ENCODE peak calls at places on chromosomes 2 and 18, in seven cellular contexts. T is fibroblast of lung, V is GM23248, P is GM23338, K is HCT116, B is MM.1S, D is keratinocyte. I is an unnamed sample.

GRCh38 chr2:88831792-88832248 is 140.3 kb downstream of the RPIA start:
- DNase-seq in P (peak; percentile 96), D (no peak), T (peak; percentile 9), B (peak; percentile 72), K (peak; percentile 42), V (peak; percentile 33), I (no peak)

GRCh38 chr2:15546297-15547098 is 14.6 kb downstream of the NBAS start:
- DNase-seq in D (no peak), T (no peak), B (no peak), K (no peak), P (no peak), V (no peak), I (no peak)

GRCh38 chr18:12372406-12372805 is 4.6 kb downstream of the AFG3L2 start:
- DNase-seq in K (no peak), B (no peak), D (no peak), T (no peak), V (no peak), P (no peak), I (no peak)

GRCh38 chr2:202736826-202737225 is 102.1 kb downstream of the FAM117B start:
- DNase-seq in V (no peak), T (no peak), D (no peak), P (no peak), K (no peak), B (no peak), I (no peak)

GRCh38 chr2:188142636-188143035 is 149.0 kb upstream of the GULP1 start:
- DNase-seq in T (peak; percentile 36), P (no peak), V (peak; percentile 62), B (no peak), D (peak; percentile 21), K (no peak), I (no peak)

GRCh38 chr2:191049728-191050639 is 36.0 kb upstream of the STAT1 start:
- DNase-seq in K (no peak), T (peak; percentile 41), B (no peak), D (no peak), V (peak; percentile 89), P (no peak), I (peak; percentile 37)

GRCh38 chr2:106158871-106159270 is 35.2 kb downstream of the UXS1 start:
- DNase-seq in B (no peak), V (no peak), D (no peak), P (no peak), K (no peak), T (no peak), I (no peak)

GRCh38 chr2:220157312-220157711 is 529.9 kb downstream of the SLC4A3 start:
- DNase-seq in T (no peak), P (peak; percentile 20), V (no peak), K (no peak), D (no peak), B (no peak), I (no peak)

GRCh38 chr2:106878206-106878605 is 7.8 kb downstream of the ST6GAL2 start:
- DNase-seq in V (no peak), P (no peak), D (no peak), T (no peak), K (no peak), B (no peak), I (no peak)

GRCh38 chr2:145230546-145230945 is 710.6 kb upstream of the ZEB2 start:
- DNase-seq in K (no peak), B (no peak), D (no peak), P (no peak), T (peak; percentile 43), V (peak; percentile 21), I (no peak)

GRCh38 chr2:114543106-114543806 is 100.8 kb downstream of the DPP10 start:
- DNase-seq in D (no peak), P (peak; percentile 48), T (peak; percentile 1), V (peak; percentile 25), B (no peak), K (no peak), I (peak; percentile 71)

GRCh38 chr2:232436381-232437129 is 19.4 kb upstream of the ALPI start:
- DNase-seq in K (no peak), V (no peak), T (no peak), D (no peak), P (no peak), B (no peak), I (peak; percentile 5)

GRCh38 chr18:77251730-77252050 is 2.0 kb downstream of the GALR1 start:
- DNase-seq in K (no peak), D (no peak), V (no peak), T (no peak), P (peak; percentile 55), B (no peak), I (no peak)

GRCh38 chr18:77250501-77250925 is 865 bp downstream of the GALR1 start:
- DNase-seq in V (no peak), T (no peak), P (peak; percentile 59), B (no peak), K (no peak), D (no peak), I (no peak)

GRCh38 chr18:77248873-77249582 is 620 bp upstream of the GALR1 start:
- DNase-seq in P (peak; percentile 38), K (no peak), V (no peak), T (no peak), D (no peak), B (no peak), I (no peak)

GRCh38 chr18:77250926-77251729 is 1.5 kb downstream of the GALR1 start:
- DNase-seq in V (peak; percentile 8), B (no peak), K (no peak), D (no peak), P (peak; percentile 74), T (peak; percentile 14), I (no peak)

DNA sequence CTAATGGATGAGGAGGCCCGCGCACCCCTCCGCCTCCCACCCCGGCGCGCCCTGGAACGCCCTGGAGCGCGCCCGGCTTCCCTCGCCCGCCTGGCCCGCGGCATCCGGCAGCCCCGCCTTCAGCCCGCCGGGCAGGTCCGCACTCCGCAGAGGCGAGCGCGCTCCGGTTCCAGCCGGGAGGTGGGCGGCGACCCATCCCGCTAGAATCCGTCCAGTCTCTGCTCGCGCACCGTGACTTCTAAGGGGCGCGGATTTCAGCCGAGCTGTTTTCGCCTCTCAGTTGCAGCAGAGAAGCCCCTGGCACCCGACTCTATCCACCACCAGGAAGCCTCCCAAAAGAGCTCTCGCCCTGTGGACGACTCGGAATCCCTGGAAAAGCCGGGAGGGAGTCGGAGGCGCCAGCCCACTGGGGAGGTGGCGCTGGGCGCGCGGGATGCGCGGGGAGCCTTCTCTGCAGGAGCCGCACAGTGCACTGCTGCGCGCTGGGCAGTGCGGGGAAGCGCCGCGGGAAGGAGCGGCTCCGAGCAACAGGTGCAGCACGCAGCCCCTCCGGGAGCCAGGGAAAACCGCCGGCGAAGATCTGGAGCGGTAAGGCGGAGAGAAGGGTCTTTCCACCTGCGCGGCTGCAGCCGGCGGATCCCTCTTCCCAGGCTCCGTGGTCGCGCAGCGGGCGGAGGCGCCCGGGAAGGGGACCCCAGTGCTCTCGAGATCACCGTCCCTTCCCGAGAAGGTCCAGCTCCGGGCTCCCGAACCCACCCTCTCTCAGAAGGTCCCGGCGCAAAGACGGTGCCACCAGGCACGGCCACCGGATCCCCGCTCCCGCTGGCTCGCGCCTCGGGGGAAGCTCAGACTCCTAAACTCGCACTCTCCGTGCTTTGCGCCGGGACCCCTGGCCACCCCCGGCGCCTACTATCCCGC is at the start of gene GALR1:
- DNase-seq in K (no peak), V (peak; percentile 5), T (no peak), P (peak; percentile 72), B (no peak), D (no peak), I (no peak)
- TF ChIP-seq EZH2 in K (no peak), V (no peak), T (no peak), P (no peak), B (no peak), D (peak; percentile 58), I (peak; percentile 67)

GRCh38 chr2:133418671-133419070 is 149.6 kb downstream of the NCKAP5 start:
- DNase-seq in V (peak; percentile 29), T (peak; percentile 39), D (no peak), P (no peak), B (no peak), K (no peak), I (no peak)
- H3K4me1 ChIP-seq in V (no peaks in the 10 kb centered on the region), T (no peaks in the 10 kb centered on the region), D (peaks cover 21% of the 10 kb centered on the region), P (peaks cover 27% of the 10 kb centered on the region), B (no peaks in the 10 kb centered on the region), K (no peaks in the 10 kb centered on the region), I (peaks cover 14% of the 10 kb centered on the region)

GRCh38 chr18:62981566-62981965 is 266.2 kb downstream of the PHLPP1 start:
- DNase-seq in V (no peak), B (no peak), P (no peak), D (no peak), T (no peak), K (no peak), I (no peak)
- TF ChIP-seq EZH2 in V (no peak), B (no peak), P (no peak), D (no peak), T (no peak), K (no peak), I (no peak)

GRCh38 chr2:74871414-74871813 is 37.5 kb downstream of the HK2 start:
- DNase-seq in P (no peak), T (no peak), K (no peak), B (no peak), V (no peak), D (no peak), I (no peak)
- H3K4me1 ChIP-seq in P (no peaks in the 10 kb centered on the region), T (peaks cover 6% of the 10 kb centered on the region), K (peaks cover 24% of the 10 kb centered on the region), B (no peaks in the 10 kb centered on the region), V (peaks cover 35% of the 10 kb centered on the region), D (no peaks in the 10 kb centered on the region), I (peaks cover 16% of the 10 kb centered on the region)

GRCh38 chr2:240716130-240716798 is 24.6 kb downstream of the AQP12A start:
- DNase-seq in K (no peak), V (no peak), T (no peak), B (no peak), D (no peak), P (no peak), I (no peak)
- TF ChIP-seq EZH2 in K (no peak), V (no peak), T (no peak), B (no peak), D (no peak), P (no peak), I (no peak)

DNA sequence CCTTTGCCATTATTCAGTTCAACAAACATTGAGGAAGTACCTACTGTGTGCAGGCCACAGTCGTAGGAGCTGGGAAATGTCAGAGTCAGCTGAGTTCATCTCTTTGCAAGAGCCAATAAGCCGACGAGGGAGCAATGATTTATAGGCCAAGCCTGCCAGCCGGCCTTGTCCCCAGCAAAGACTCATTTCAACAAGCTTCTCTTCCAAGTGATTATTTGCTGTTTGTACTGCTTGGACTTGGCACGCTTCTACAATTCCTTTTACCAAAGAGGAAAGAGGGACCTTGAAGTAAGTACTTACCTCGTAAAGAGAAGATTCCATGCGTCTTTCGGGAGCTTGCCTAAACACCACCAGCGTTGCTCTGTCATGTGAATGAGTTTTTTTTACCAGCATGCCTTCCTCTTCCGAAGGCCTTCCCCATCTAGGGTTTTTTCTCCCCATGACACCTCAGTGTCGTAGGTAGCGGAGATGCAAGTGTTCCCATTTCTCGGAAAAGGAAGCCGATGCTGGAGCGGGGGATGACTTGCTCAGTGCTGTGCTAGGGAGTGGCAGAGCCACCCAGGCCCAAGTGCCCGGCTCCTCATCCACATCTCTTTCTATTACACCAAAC is 138.8 kb downstream of the KLHL29 start:
- DNase-seq in T (peak; percentile 71), B (no peak), D (no peak), K (no peak), V (peak; percentile 53), P (no peak), I (peak; percentile 31)
- H3K4me1 ChIP-seq in T (peaks cover 2% of the 10 kb centered on the region), B (no peaks in the 10 kb centered on the region), D (peaks cover 21% of the 10 kb centered on the region), K (peaks cover 15% of the 10 kb centered on the region), V (peaks cover 21% of the 10 kb centered on the region), P (no peaks in the 10 kb centered on the region), I (peaks cover 20% of the 10 kb centered on the region)